ENCODE peak calls at places on chromosomes 3 and 15, in seven cellular contexts. N is RWPE1; M is progenitor cell of endocrine pancreas; Q is B cell; R is activated CD8-positive, alpha-beta T cell treated with anti-CD3 and anti-CD28 coated beads for 36 hours; K is nephron progenitor cell; Z is psoas muscle. P is an unnamed sample.

GRCh38 chr3:67028385-67028784 is 30.3 kb downstream of the KBTBD8 start:
- DNase-seq in N (no peak), M (no peak), Q (no peak), R (no peak), K (no peak), Z (no peak), P (no peak)

GRCh38 chr3:194736277-194736895 is 50.7 kb downstream of the FAM43A start:
- DNase-seq in N (no peak), M (no peak), Q (peak), R (no peak), K (no peak), Z (no peak), P (no peak)

GRCh38 chr3:73419179-73419803 is 205.4 kb downstream of the PDZRN3 start:
- DNase-seq in N (no peak), M (no peak), Q (no peak), R (no peak), K (no peak), Z (no peak), P (no peak)

GRCh38 chr15:68789041-68789920 is 31.4 kb downstream of the ANP32A start:
- DNase-seq in N (no peak), M (no peak), Q (no peak), R (no peak), K (no peak), Z (no peak), P (no peak)

GRCh38 chr3:197308591-197308990 is 10.2 kb upstream of the DLG1 start:
- DNase-seq in N (no peak), M (no peak), Q (no peak), R (no peak), K (no peak), Z (no peak), P (no peak)

GRCh38 chr3:45665101-45665572 is 24.1 kb upstream of the SACM1L start:
- DNase-seq in N (no peak), M (no peak), Q (peak), R (peak), K (peak), Z (no peak), P (peak)

GRCh38 chr15:73674587-73674986 is 9.6 kb upstream of the CD276 start:
- DNase-seq in N (no peak), M (no peak), Q (no peak), R (no peak), K (no peak), Z (no peak), P (no peak)

GRCh38 chr3:160038862-160039562 is 50.4 kb downstream of the IL12A start:
- DNase-seq in N (no peak), M (peak), Q (peak), R (peak), K (peak), Z (peak), P (peak)

GRCh38 chr3:14413381-14414071 is 11.1 kb downstream of the SLC6A6 start:
- DNase-seq in N (no peak), M (no peak), Q (no peak), R (no peak), K (no peak), Z (no peak), P (no peak)

GRCh38 chr3:18946524-18946923 is 201.8 kb upstream of the KCNH8 start:
- DNase-seq in N (no peak), M (no peak), Q (no peak), R (no peak), K (no peak), Z (no peak), P (no peak)

GRCh38 chr3:155391583-155391982 is 98.1 kb upstream of the STRIT1 start:
- DNase-seq in N (peak), M (no peak), Q (no peak), R (no peak), K (no peak), Z (no peak), P (no peak)

GRCh38 chr3:107951111-107951510 is 139.7 kb downstream of the CD47 start:
- DNase-seq in N (no peak), M (no peak), Q (no peak), R (no peak), K (no peak), Z (no peak), P (no peak)

GRCh38 chr3:53254810-53255359 is 937 bp downstream of the TKT start:
- DNase-seq in N (peak), M (peak), Q (peak), R (peak), K (peak), Z (peak), P (peak)

GRCh38 chr3:27431116-27431515 is 53.1 kb downstream of the SLC4A7 start:
- DNase-seq in N (peak), M (no peak), Q (no peak), R (no peak), K (no peak), Z (no peak), P (no peak)

GRCh38 chr15:63379492-63380150 is 2.0 kb downstream of the CA12 start:
- DNase-seq in N (peak), M (no peak), Q (no peak), R (no peak), K (no peak), Z (no peak), P (no peak)

GRCh38 chr3:146223401-146224373 is 27.2 kb downstream of the PLSCR4 start:
- DNase-seq in N (no peak), M (no peak), Q (no peak), R (no peak), K (no peak), Z (no peak), P (no peak)

GRCh38 chr3:11204697-11205397 is 50.6 kb downstream of the HRH1 start:
- DNase-seq in N (no peak), M (no peak), Q (no peak), R (no peak), K (no peak), Z (no peak), P (no peak)

GRCh38 chr3:51759203-51759602 is 19.8 kb downstream of the IQCF6 start:
- DNase-seq in N (no peak), M (no peak), Q (no peak), R (no peak), K (no peak), Z (no peak), P (no peak)

GRCh38 chr15:69787791-69788190 is 309.9 kb downstream of the TLE3 start:
- DNase-seq in N (no peak), M (no peak), Q (no peak), R (no peak), K (no peak), Z (no peak), P (no peak)

GRCh38 chr3:110881069-110881468 is 190.5 kb upstream of the NECTIN3 start:
- DNase-seq in N (peak), M (no peak), Q (peak), R (peak), K (no peak), Z (peak), P (no peak)

GRCh38 chr3:52281980-52282801 is 3.7 kb upstream of the WDR82 start:
- DNase-seq in N (no peak), M (no peak), Q (no peak), R (peak), K (no peak), Z (no peak), P (no peak)

GRCh38 chr15:96337354-96337990 is 7.0 kb downstream of the NR2F2 start:
- DNase-seq in N (no peak), M (no peak), Q (no peak), R (no peak), K (no peak), Z (no peak), P (no peak)

GRCh38 chr3:55330756-55331155 is 156.3 kb downstream of the WNT5A start:
- DNase-seq in N (no peak), M (no peak), Q (no peak), R (no peak), K (no peak), Z (no peak), P (no peak)

GRCh38 chr3:95705786-95706418 is 1108.5 kb upstream of the EPHA6 start:
- DNase-seq in N (no peak), M (no peak), Q (peak), R (peak), K (no peak), Z (no peak), P (no peak)

GRCh38 chr3:4907647-4908046 is 71.6 kb upstream of the BHLHE40 start:
- DNase-seq in N (no peak), M (no peak), Q (no peak), R (peak), K (no peak), Z (no peak), P (no peak)

GRCh38 chr3:154428369-154429206 is 1.4 kb downstream of the GPR149 start:
- DNase-seq in N (no peak), M (peak), Q (no peak), R (no peak), K (peak), Z (no peak), P (no peak)

GRCh38 chr15:62782100-62782791 is 260.3 kb upstream of the TPM1 start:
- DNase-seq in N (peak), M (peak), Q (peak), R (peak), K (peak), Z (peak), P (peak)

GRCh38 chr3:69926385-69926784 is 73.1 kb upstream of the SAMMSON start:
- DNase-seq in N (no peak), M (no peak), Q (no peak), R (no peak), K (no peak), Z (no peak), P (no peak)

GRCh38 chr3:150870406-150870805 is 34.8 kb downstream of the MINDY4B start:
- DNase-seq in N (no peak), M (no peak), Q (no peak), R (no peak), K (no peak), Z (no peak), P (no peak)

GRCh38 chr3:5972586-5972985 is 785.1 kb downstream of the EDEM1 start:
- DNase-seq in N (no peak), M (no peak), Q (no peak), R (no peak), K (no peak), Z (no peak), P (no peak)

GRCh38 chr3:98534168-98534567 is 2.4 kb downstream of the GPR15 start:
- DNase-seq in N (no peak), M (no peak), Q (no peak), R (no peak), K (no peak), Z (no peak), P (no peak)

GRCh38 chr3:18035641-18036466 is 293.4 kb upstream of the TBC1D5 start:
- DNase-seq in N (no peak), M (no peak), Q (no peak), R (no peak), K (no peak), Z (no peak), P (no peak)

GRCh38 chr3:57956119-57956832 is 51.9 kb upstream of the FLNB start:
- DNase-seq in N (no peak), M (no peak), Q (no peak), R (no peak), K (no peak), Z (no peak), P (no peak)

GRCh38 chr3:127532561-127533203 is 57.9 kb downstream of the TPRA1 start:
- DNase-seq in N (no peak), M (no peak), Q (no peak), R (no peak), K (no peak), Z (no peak), P (no peak)

GRCh38 chr3:141894524-141895176 is 18.2 kb downstream of the ATP1B3 start:
- DNase-seq in N (peak), M (no peak), Q (no peak), R (no peak), K (no peak), Z (no peak), P (no peak)

GRCh38 chr15:29638011-29638410 is 184.3 kb downstream of the TJP1 start:
- DNase-seq in N (no peak), M (no peak), Q (no peak), R (no peak), K (no peak), Z (no peak), P (no peak)

DNA sequence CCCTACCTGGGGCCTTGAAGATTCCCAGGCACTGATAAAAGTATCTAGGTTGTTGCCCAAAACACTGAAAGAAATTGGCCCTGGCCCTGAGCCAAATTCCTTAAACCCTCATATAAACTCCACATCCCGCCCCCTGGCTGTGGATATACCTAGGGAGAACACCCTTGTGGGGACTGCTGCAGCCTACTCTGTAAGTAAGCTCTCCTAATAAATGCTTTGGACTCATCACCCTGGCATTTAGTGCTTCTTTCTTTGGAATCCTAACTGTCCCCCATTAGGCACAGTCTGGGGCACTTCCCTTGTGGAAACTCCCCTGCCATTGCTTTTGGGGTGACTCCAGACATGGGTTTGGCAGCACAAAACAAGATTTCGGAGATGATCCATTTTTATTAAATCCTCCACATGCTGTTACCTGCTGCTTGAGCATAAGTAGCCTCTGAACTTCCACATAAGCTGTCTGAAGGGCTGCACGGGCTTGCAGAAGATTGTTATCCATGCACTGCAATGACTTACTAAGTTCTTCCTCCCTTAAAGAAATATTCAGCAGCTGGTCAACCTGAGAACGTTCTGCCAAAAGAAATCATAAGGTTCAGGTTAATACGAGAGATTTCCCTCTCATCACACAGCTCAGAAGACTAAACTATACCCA is 46.4 kb downstream of the ZNF106 start:
- DNase-seq in N (no peak), M (no peak), Q (no peak), R (no peak), K (no peak), Z (no peak), P (no peak)
- TF ChIP-seq CTCF in N (no peak), M (no peak), Q (no peak), R (no peak), K (no peak), Z (no peak), P (no peak)

GRCh38 chr3:188421151-188421821 is 267.3 kb downstream of the LPP start:
- DNase-seq in N (peak), M (no peak), Q (no peak), R (no peak), K (no peak), Z (no peak), P (no peak)
- TF ChIP-seq CTCF in N (no peak), M (no peak), Q (no peak), R (no peak), K (no peak), Z (no peak), P (no peak)

DNA sequence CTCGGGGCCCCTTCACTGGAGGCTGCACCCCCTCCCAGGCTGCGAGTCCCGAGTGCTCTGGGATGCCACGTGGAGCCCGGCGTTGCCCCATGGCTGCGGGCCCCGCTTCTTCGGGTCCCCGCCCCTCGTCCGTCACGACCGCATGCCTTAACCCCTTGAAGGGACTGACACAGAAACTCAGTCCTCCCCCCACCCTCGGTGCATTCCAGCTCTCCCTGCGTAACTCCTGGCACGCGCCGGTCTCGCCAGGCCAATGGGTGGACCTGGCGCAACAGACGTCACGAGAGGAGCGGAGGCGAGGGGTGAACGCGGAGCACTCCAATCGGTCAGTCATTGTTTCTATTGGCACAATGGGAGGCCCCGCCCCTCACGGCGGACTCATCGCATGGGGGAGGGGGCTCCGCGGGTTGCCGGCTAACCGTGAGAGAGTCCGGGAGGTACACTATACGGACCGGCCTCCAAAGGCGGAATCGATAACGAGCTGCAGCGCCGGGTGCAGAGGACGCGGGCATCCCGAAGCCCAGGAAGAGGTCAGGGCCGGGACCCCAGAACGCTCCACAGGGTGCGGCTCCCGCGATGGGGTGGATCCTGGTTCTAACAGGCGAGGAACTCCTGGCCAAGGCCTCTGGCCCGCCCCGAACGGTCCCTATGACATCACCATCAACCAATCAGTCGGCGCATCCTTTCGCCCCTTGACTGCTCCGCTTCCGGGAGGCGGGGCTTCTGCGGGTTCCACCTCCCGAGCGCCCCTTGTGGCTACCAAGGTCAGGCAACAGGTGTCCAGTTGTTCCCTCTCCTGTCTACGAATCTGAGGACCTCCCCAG is 1.0 kb upstream of the CELSR3 start:
- DNase-seq in N (peak), M (peak), Q (peak), R (peak), K (peak), Z (peak), P (peak)
- TF ChIP-seq CTCF in N (peak), M (peak), Q (peak), R (peak), K (peak), Z (peak), P (peak)

GRCh38 chr15:66389098-66389858 is 2.6 kb downstream of the MAP2K1 start:
- DNase-seq in N (no peak), M (no peak), Q (peak), R (peak), K (no peak), Z (no peak), P (peak)

GRCh38 chr15:66386204-66387123 is at the start of gene MAP2K1:
- DNase-seq in N (peak), M (peak), Q (peak), R (peak), K (peak), Z (peak), P (peak)

GRCh38 chr15:66387176-66388056 is 704 bp downstream of the MAP2K1 start:
- DNase-seq in N (peak), M (peak), Q (peak), R (peak), K (peak), Z (peak), P (peak)

GRCh38 chr15:66388576-66388975 is 1.9 kb downstream of the MAP2K1 start:
- DNase-seq in N (no peak), M (no peak), Q (no peak), R (no peak), K (no peak), Z (no peak), P (no peak)

GRCh38 chr15:66388057-66388363 is 1.3 kb downstream of the MAP2K1 start:
- DNase-seq in N (no peak), M (no peak), Q (no peak), R (no peak), K (no peak), Z (no peak), P (no peak)
- TF ChIP-seq CTCF in N (peak), M (no peak), Q (no peak), R (no peak), K (peak), Z (no peak), P (no peak)